ENCODE peak calls at places on chromosomes 13 and 19, in four cellular contexts. C is adipocyte, I is stomach, P is uterus. M is an unnamed sample.

GRCh38 chr19:29121684-29122083 is 91.3 kb downstream of the UQCRFS1 start:
- DNase-seq in I (no peak), C (no peak), P (no peak), M (no peak)

GRCh38 chr19:13024958-13025653 is 29.8 kb downstream of the NFIX start:
- DNase-seq in P (no peak), I (no peak), C (no peak), M (no peak)

GRCh38 chr19:13744179-13744578 is 20.1 kb upstream of the MRI1 start:
- DNase-seq in C (no peak), I (no peak), P (no peak), M (no peak)

GRCh38 chr13:22275393-22275792 is 604.5 kb downstream of the FGF9 start:
- DNase-seq in I (no peak), C (no peak), P (no peak), M (no peak)

GRCh38 chr19:54921082-54921481 is 15.1 kb downstream of the NCR1 start:
- DNase-seq in P (no peak), I (no peak), C (no peak), M (no peak)

GRCh38 chr13:80074143-80074752 is 266.7 kb downstream of the SPRY2 start:
- DNase-seq in I (no peak), P (no peak), C (no peak), M (no peak)

GRCh38 chr13:98755116-98755515 is 2.6 kb upstream of the SLC15A1 start:
- DNase-seq in C (no peak), P (no peak), I (no peak), M (no peak)

GRCh38 chr19:30942636-30943035 is 406.6 kb downstream of the TSHZ3 start:
- DNase-seq in I (no peak), P (no peak), C (no peak), M (no peak)

GRCh38 chr13:24341439-24341838 is 32.1 kb downstream of the C1QTNF9 start:
- DNase-seq in C (no peak), P (no peak), I (peak; percentile 60), M (no peak)

GRCh38 chr13:99176309-99177276 is 24.1 kb upstream of the UBAC2 start:
- DNase-seq in P (peak; percentile 71), I (peak; percentile 81), C (peak; percentile 84), M (peak; percentile 67)

GRCh38 chr19:33698576-33699435 is 77.1 kb downstream of the CHST8 start:
- DNase-seq in I (no peak), P (no peak), C (no peak), M (no peak)

GRCh38 chr19:7562646-7563393 is 27.3 kb downstream of the PNPLA6 start:
- DNase-seq in P (no peak), I (no peak), C (peak; percentile 11), M (no peak)

GRCh38 chr13:39210961-39211534 is 172.8 kb downstream of the NHLRC3 start:
- DNase-seq in I (no peak), P (no peak), C (peak; percentile 8), M (no peak)

GRCh38 chr13:47109028-47109427 is 212.2 kb upstream of the HTR2A start:
- DNase-seq in P (no peak), C (no peak), I (peak; percentile 31), M (no peak)

GRCh38 chr19:38658462-38659306 is 11.2 kb downstream of the ACTN4 start:
- DNase-seq in P (peak; percentile 81), I (peak; percentile 63), C (peak; percentile 99), M (no peak)

GRCh38 chr13:39510296-39510695 is 92.7 kb downstream of the LHFPL6 start:
- DNase-seq in C (no peak), I (no peak), P (no peak), M (no peak)

GRCh38 chr13:90070362-90070761 is 1277.1 kb upstream of the MIR17HG start:
- DNase-seq in I (no peak), P (no peak), C (peak; percentile 0), M (no peak)

GRCh38 chr19:55257461-55258411 is 1.1 kb downstream of the PPP6R1 start:
- DNase-seq in I (no peak), C (peak; percentile 55), P (no peak), M (no peak)

GRCh38 chr13:59680429-59681024 is 483.2 kb downstream of the DIAPH3 start:
- DNase-seq in I (no peak), C (peak; percentile 65), P (no peak), M (no peak)

GRCh38 chr13:40228981-40229380 is 437.5 kb downstream of the FOXO1 start:
- DNase-seq in C (no peak), P (no peak), I (no peak), M (no peak)

GRCh38 chr13:46761866-46762265 is 35.1 kb downstream of the ESD start:
- DNase-seq in P (no peak), C (no peak), I (peak; percentile 35), M (no peak)

GRCh38 chr19:15124572-15125231 is 17.5 kb downstream of the SYDE1 start:
- DNase-seq in I (peak; percentile 55), C (peak; percentile 36), P (no peak), M (no peak)

GRCh38 chr19:15125232-15126067 is 18.2 kb downstream of the SYDE1 start:
- DNase-seq in C (peak; percentile 99), I (peak; percentile 98), P (peak; percentile 99), M (peak; percentile 99)

GRCh38 chr19:15123900-15124299 is 16.7 kb downstream of the SYDE1 start:
- DNase-seq in P (no peak), C (no peak), I (peak; percentile 83), M (peak; percentile 84)

GRCh38 chr19:15122331-15123030 is 15.3 kb downstream of the SYDE1 start:
- DNase-seq in P (no peak), I (no peak), C (no peak), M (no peak)

DNA sequence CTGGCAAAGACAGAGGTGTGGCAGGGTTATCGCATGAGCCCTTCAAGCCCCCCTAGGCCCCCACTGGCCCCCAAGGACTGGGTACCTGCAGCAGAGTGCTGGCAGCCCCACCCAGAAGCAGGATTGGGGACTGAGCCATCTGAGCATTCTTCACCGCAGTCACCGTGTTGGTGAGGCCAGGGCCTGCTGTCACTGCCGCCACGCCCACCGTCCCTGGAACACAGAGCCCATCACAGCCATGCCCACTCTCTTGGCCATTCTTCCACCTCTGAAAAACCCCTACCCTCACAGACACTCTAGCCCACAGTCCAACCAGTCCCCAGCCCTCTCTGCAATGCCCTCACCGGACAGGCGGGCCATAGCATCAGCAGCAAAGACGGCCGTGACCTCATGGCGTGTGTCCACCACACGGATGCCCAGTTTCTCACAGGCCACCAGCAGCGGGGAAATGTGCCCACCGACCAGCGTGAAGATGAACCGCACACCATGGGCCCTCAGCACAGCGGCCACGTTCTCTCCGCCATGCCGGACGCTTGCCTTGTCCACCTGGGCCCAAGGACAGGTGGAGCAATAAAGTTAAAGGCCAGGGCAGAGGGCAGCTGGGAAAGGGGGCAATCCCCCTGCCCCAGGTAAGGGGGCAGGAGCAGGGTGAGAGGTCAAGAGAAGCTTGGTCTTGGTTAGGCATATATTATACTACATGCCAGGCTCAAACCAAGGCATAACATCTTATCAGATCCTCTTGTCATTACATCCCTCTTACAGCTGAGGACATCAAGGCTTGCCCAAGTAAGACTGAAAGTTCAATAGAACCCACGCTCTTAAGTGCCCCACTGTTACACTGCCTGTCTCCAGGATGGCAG is 16.1 kb downstream of the SYDE1 start:
- DNase-seq in P (no peak), C (no peak), I (no peak), M (no peak)
- H3K4me3 ChIP-seq in P (no peak overlapping the region), C (peak overlapping the region; percentile 46), I (peak overlapping the region; percentile 77), M (no peak overlapping the region)

GRCh38 chr19:49930483-49931011 is 1.2 kb upstream of the NUP62 start:
- DNase-seq in C (peak; percentile 24), P (peak; percentile 57), I (no peak), M (peak; percentile 59)
- H3K4me3 ChIP-seq in C (peak overlapping the region; percentile 97), P (no peak overlapping the region), I (peak overlapping the region; percentile 100), M (peak overlapping the region; percentile 75)

GRCh38 chr13:75936791-75937190 is 300.7 kb downstream of the LMO7 start:
- DNase-seq in I (no peak), P (no peak), C (no peak), M (no peak)

GRCh38 chr13:75934889-75935288 is 298.8 kb downstream of the LMO7 start:
- DNase-seq in P (no peak), I (no peak), C (peak; percentile 48), M (no peak)

GRCh38 chr13:75935805-75936204 is 299.7 kb downstream of the LMO7 start:
- DNase-seq in C (no peak), P (no peak), I (no peak), M (no peak)

DNA sequence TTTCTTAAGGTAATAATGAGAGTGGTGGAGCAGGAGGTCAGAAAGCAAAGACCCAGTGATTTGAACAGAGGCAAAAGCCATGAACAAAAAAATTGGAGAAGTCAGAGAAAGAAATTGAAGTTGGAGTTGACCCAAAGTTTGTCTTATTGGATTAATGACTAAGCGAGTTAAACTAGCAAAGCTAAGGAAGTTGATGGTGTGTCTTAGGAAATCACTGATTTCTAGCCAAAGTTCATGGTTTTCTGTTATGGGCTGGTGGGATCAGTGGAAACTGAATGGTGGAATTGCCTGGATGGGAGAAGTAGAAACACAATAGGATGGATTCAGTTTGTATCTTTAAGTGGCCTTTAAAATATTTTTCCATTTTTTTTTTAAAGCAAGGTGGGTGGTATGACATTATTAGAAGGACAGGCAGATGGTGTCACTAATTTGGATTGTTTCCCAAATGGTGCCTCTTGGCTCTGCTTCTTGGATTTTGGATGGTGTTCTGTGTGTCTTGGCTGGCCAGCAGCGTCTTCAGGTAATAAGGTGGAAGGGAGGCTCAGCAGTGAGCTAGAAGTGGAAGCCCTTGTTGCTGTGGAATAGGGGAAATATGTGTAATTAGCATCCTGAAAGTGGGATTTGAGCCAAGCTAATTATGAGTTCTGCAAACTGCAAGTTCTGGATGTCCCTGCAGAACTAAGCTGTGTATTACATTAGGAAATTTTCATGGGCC is 302.8 kb downstream of the LMO7 start:
- DNase-seq in P (no peak), I (no peak), C (peak; percentile 29), M (no peak)
- H3K4me3 ChIP-seq in P (no peak overlapping the region), I (no peak overlapping the region), C (no peak overlapping the region), M (no peak overlapping the region)

DNA sequence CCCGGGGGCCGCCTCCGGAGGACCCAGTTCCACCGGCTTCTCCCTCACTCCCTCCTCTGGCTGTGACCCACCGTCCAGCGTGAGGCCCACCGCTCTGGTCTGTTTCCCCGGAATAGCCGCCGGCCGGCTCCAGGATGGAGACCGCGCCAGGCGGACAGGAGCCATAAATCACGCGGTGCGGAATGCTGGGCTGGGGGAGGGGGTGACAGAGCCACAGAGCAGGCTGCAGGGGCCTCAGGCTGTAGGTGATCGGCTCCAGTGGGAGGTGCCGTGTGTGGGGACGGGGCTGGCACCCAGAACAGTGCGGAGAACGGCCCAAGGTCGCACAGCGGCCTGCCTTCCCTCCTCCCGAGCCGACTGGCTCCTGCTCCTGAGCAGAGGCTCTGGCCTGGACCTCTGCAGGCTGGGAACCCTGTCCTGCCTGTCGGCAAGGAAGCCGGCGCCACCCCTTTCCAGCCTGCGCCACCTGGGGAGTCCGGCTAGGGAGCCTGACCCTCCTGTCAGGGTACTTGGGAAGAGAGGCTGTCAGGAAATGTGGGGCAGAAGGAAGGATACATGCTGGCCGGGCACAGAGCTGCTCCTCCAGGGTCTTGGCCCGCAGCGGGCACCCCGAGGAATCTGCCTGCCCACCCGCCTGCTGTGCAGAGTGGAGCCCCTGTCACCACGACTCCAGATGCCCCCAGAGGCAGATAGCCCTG is 8.3 kb downstream of the PIAS4 start:
- DNase-seq in I (no peak), P (peak; percentile 43), C (no peak), M (no peak)
- H3K4me3 ChIP-seq in I (no peak overlapping the region), P (no peak overlapping the region), C (no peak overlapping the region), M (peak overlapping the region; percentile 43)

GRCh38 chr13:76884167-76884566 is 2.0 kb downstream of the KCTD12 start:
- DNase-seq in P (peak; percentile 50), C (peak; percentile 75), I (peak; percentile 30), M (peak; percentile 45)

GRCh38 chr13:76885203-76886004 is 801 bp downstream of the KCTD12 start:
- DNase-seq in P (peak; percentile 77), C (peak; percentile 84), I (peak; percentile 73), M (peak; percentile 71)

GRCh38 chr13:76879876-76880270 is 6.3 kb downstream of the KCTD12 start:
- DNase-seq in I (no peak), C (no peak), P (no peak), M (no peak)

GRCh38 chr13:76884571-76885202 is 1.5 kb downstream of the KCTD12 start:
- DNase-seq in I (no peak), P (peak; percentile 36), C (peak; percentile 60), M (peak; percentile 11)

GRCh38 chr13:76882431-76882830 is 3.8 kb downstream of the KCTD12 start:
- DNase-seq in I (no peak), P (no peak), C (peak; percentile 77), M (no peak)
- H3K4me3 ChIP-seq in I (peak overlapping the region; percentile 82), P (peak overlapping the region; percentile 7), C (peak overlapping the region; percentile 87), M (no peak overlapping the region)